ENCODE peak calls at places on chromosomes 12 and 14, in eight cellular contexts. One of them, this sample, is unnamed.

GRCh38 chr14:86221755-86222154 is 691.8 kb downstream of the FLRT2 start:
- DNase-seq in effector memory CD8-positive, alpha-beta T cell: no peak
- DNase-seq in stimulated activated CD4-positive, alpha-beta T cell treated with anti-CD3 and anti-CD28 coated beads, Interleukin-4, amount 100 ng/mL, for 48 hours: no peak
- DNase-seq in hypothalamus: no peak
- DNase-seq in BE2C: peak
- DNase-seq in mucosa of descending colon: no peak
- DNase-seq in GM03348: no peak
- DNase-seq in activated CD4-positive, CD25-positive, alpha-beta regulatory T cell treated with anti-CD3 and anti-CD28 coated beads, Interleukin-2, amount 50 U/mL, for 72 hours: no peak
- DNase-seq in this sample: no peak

GRCh38 chr12:16568873-16569272 is 37.1 kb downstream of the LMO3 start:
- DNase-seq in GM03348: no peak
- DNase-seq in effector memory CD8-positive, alpha-beta T cell: no peak
- DNase-seq in stimulated activated CD4-positive, alpha-beta T cell treated with anti-CD3 and anti-CD28 coated beads, Interleukin-4, amount 100 ng/mL, for 48 hours: no peak
- DNase-seq in hypothalamus: no peak
- DNase-seq in BE2C: no peak
- DNase-seq in activated CD4-positive, CD25-positive, alpha-beta regulatory T cell treated with anti-CD3 and anti-CD28 coated beads, Interleukin-2, amount 50 U/mL, for 72 hours: no peak
- DNase-seq in mucosa of descending colon: no peak
- DNase-seq in this sample: no peak

GRCh38 chr14:71165650-71166049 is 258.4 kb downstream of the PCNX1 start:
- DNase-seq in effector memory CD8-positive, alpha-beta T cell: no peak
- DNase-seq in BE2C: no peak
- DNase-seq in GM03348: no peak
- DNase-seq in stimulated activated CD4-positive, alpha-beta T cell treated with anti-CD3 and anti-CD28 coated beads, Interleukin-4, amount 100 ng/mL, for 48 hours: no peak
- DNase-seq in activated CD4-positive, CD25-positive, alpha-beta regulatory T cell treated with anti-CD3 and anti-CD28 coated beads, Interleukin-2, amount 50 U/mL, for 72 hours: no peak
- DNase-seq in hypothalamus: no peak
- DNase-seq in mucosa of descending colon: no peak
- DNase-seq in this sample: no peak

GRCh38 chr12:29547844-29548243 is 50.4 kb upstream of the OVCH1 start:
- DNase-seq in hypothalamus: no peak
- DNase-seq in activated CD4-positive, CD25-positive, alpha-beta regulatory T cell treated with anti-CD3 and anti-CD28 coated beads, Interleukin-2, amount 50 U/mL, for 72 hours: no peak
- DNase-seq in effector memory CD8-positive, alpha-beta T cell: no peak
- DNase-seq in stimulated activated CD4-positive, alpha-beta T cell treated with anti-CD3 and anti-CD28 coated beads, Interleukin-4, amount 100 ng/mL, for 48 hours: no peak
- DNase-seq in GM03348: no peak
- DNase-seq in mucosa of descending colon: no peak
- DNase-seq in BE2C: no peak
- DNase-seq in this sample: no peak

GRCh38 chr12:104733717-104734175 is 224.3 kb downstream of the SLC41A2 start:
- DNase-seq in GM03348: no peak
- DNase-seq in stimulated activated CD4-positive, alpha-beta T cell treated with anti-CD3 and anti-CD28 coated beads, Interleukin-4, amount 100 ng/mL, for 48 hours: no peak
- DNase-seq in mucosa of descending colon: no peak
- DNase-seq in BE2C: no peak
- DNase-seq in activated CD4-positive, CD25-positive, alpha-beta regulatory T cell treated with anti-CD3 and anti-CD28 coated beads, Interleukin-2, amount 50 U/mL, for 72 hours: no peak
- DNase-seq in hypothalamus: no peak
- DNase-seq in effector memory CD8-positive, alpha-beta T cell: no peak
- DNase-seq in this sample: no peak

GRCh38 chr12:78192979-78193378 is 362.3 kb downstream of the NAV3 start:
- DNase-seq in GM03348: no peak
- DNase-seq in activated CD4-positive, CD25-positive, alpha-beta regulatory T cell treated with anti-CD3 and anti-CD28 coated beads, Interleukin-2, amount 50 U/mL, for 72 hours: no peak
- DNase-seq in BE2C: no peak
- DNase-seq in stimulated activated CD4-positive, alpha-beta T cell treated with anti-CD3 and anti-CD28 coated beads, Interleukin-4, amount 100 ng/mL, for 48 hours: no peak
- DNase-seq in effector memory CD8-positive, alpha-beta T cell: no peak
- DNase-seq in hypothalamus: no peak
- DNase-seq in mucosa of descending colon: no peak
- DNase-seq in this sample: no peak

GRCh38 chr14:57530571-57530970 is 36.9 kb upstream of the CCDC198 start:
- DNase-seq in mucosa of descending colon: no peak
- DNase-seq in effector memory CD8-positive, alpha-beta T cell: no peak
- DNase-seq in BE2C: no peak
- DNase-seq in hypothalamus: no peak
- DNase-seq in stimulated activated CD4-positive, alpha-beta T cell treated with anti-CD3 and anti-CD28 coated beads, Interleukin-4, amount 100 ng/mL, for 48 hours: no peak
- DNase-seq in GM03348: no peak
- DNase-seq in activated CD4-positive, CD25-positive, alpha-beta regulatory T cell treated with anti-CD3 and anti-CD28 coated beads, Interleukin-2, amount 50 U/mL, for 72 hours: no peak
- DNase-seq in this sample: no peak

GRCh38 chr12:82326905-82327503 is 31.2 kb downstream of the CCDC59 start:
- DNase-seq in hypothalamus: no peak
- DNase-seq in GM03348: peak
- DNase-seq in BE2C: no peak
- DNase-seq in mucosa of descending colon: no peak
- DNase-seq in stimulated activated CD4-positive, alpha-beta T cell treated with anti-CD3 and anti-CD28 coated beads, Interleukin-4, amount 100 ng/mL, for 48 hours: no peak
- DNase-seq in effector memory CD8-positive, alpha-beta T cell: no peak
- DNase-seq in activated CD4-positive, CD25-positive, alpha-beta regulatory T cell treated with anti-CD3 and anti-CD28 coated beads, Interleukin-2, amount 50 U/mL, for 72 hours: no peak
- DNase-seq in this sample: no peak

GRCh38 chr12:106109168-106109910 is 29.4 kb downstream of the NUAK1 start:
- DNase-seq in effector memory CD8-positive, alpha-beta T cell: no peak
- DNase-seq in GM03348: peak
- DNase-seq in mucosa of descending colon: no peak
- DNase-seq in hypothalamus: no peak
- DNase-seq in BE2C: no peak
- DNase-seq in activated CD4-positive, CD25-positive, alpha-beta regulatory T cell treated with anti-CD3 and anti-CD28 coated beads, Interleukin-2, amount 50 U/mL, for 72 hours: no peak
- DNase-seq in stimulated activated CD4-positive, alpha-beta T cell treated with anti-CD3 and anti-CD28 coated beads, Interleukin-4, amount 100 ng/mL, for 48 hours: no peak
- DNase-seq in this sample: no peak

GRCh38 chr14:91392623-91393303 is 24.9 kb downstream of the CCDC88C start:
- DNase-seq in stimulated activated CD4-positive, alpha-beta T cell treated with anti-CD3 and anti-CD28 coated beads, Interleukin-4, amount 100 ng/mL, for 48 hours: no peak
- DNase-seq in mucosa of descending colon: peak
- DNase-seq in effector memory CD8-positive, alpha-beta T cell: no peak
- DNase-seq in activated CD4-positive, CD25-positive, alpha-beta regulatory T cell treated with anti-CD3 and anti-CD28 coated beads, Interleukin-2, amount 50 U/mL, for 72 hours: no peak
- DNase-seq in BE2C: no peak
- DNase-seq in GM03348: no peak
- DNase-seq in hypothalamus: no peak
- DNase-seq in this sample: no peak

GRCh38 chr14:22420598-22421186 is 168.3 kb downstream of the DAD1 start:
- DNase-seq in effector memory CD8-positive, alpha-beta T cell: no peak
- DNase-seq in activated CD4-positive, CD25-positive, alpha-beta regulatory T cell treated with anti-CD3 and anti-CD28 coated beads, Interleukin-2, amount 50 U/mL, for 72 hours: no peak
- DNase-seq in stimulated activated CD4-positive, alpha-beta T cell treated with anti-CD3 and anti-CD28 coated beads, Interleukin-4, amount 100 ng/mL, for 48 hours: no peak
- DNase-seq in GM03348: no peak
- DNase-seq in BE2C: no peak
- DNase-seq in hypothalamus: no peak
- DNase-seq in mucosa of descending colon: no peak
- DNase-seq in this sample: no peak

GRCh38 chr12:128763395-128763794 is 60.4 kb downstream of the SLC15A4 start:
- DNase-seq in mucosa of descending colon: no peak
- DNase-seq in activated CD4-positive, CD25-positive, alpha-beta regulatory T cell treated with anti-CD3 and anti-CD28 coated beads, Interleukin-2, amount 50 U/mL, for 72 hours: no peak
- DNase-seq in GM03348: no peak
- DNase-seq in effector memory CD8-positive, alpha-beta T cell: peak
- DNase-seq in hypothalamus: no peak
- DNase-seq in stimulated activated CD4-positive, alpha-beta T cell treated with anti-CD3 and anti-CD28 coated beads, Interleukin-4, amount 100 ng/mL, for 48 hours: no peak
- DNase-seq in BE2C: no peak
- DNase-seq in this sample: no peak

GRCh38 chr12:121872546-121873223 is 14.0 kb upstream of the HPD start:
- DNase-seq in activated CD4-positive, CD25-positive, alpha-beta regulatory T cell treated with anti-CD3 and anti-CD28 coated beads, Interleukin-2, amount 50 U/mL, for 72 hours: no peak
- DNase-seq in BE2C: peak
- DNase-seq in effector memory CD8-positive, alpha-beta T cell: no peak
- DNase-seq in hypothalamus: no peak
- DNase-seq in GM03348: peak
- DNase-seq in mucosa of descending colon: peak
- DNase-seq in stimulated activated CD4-positive, alpha-beta T cell treated with anti-CD3 and anti-CD28 coated beads, Interleukin-4, amount 100 ng/mL, for 48 hours: no peak
- DNase-seq in this sample: no peak

GRCh38 chr14:25349269-25349668 is 299.3 kb upstream of the STXBP6 start:
- DNase-seq in GM03348: peak
- DNase-seq in BE2C: no peak
- DNase-seq in stimulated activated CD4-positive, alpha-beta T cell treated with anti-CD3 and anti-CD28 coated beads, Interleukin-4, amount 100 ng/mL, for 48 hours: no peak
- DNase-seq in effector memory CD8-positive, alpha-beta T cell: no peak
- DNase-seq in hypothalamus: no peak
- DNase-seq in activated CD4-positive, CD25-positive, alpha-beta regulatory T cell treated with anti-CD3 and anti-CD28 coated beads, Interleukin-2, amount 50 U/mL, for 72 hours: no peak
- DNase-seq in mucosa of descending colon: no peak
- DNase-seq in this sample: no peak

GRCh38 chr12:74429535-74429934 is 108.1 kb upstream of the ATXN7L3B start:
- DNase-seq in GM03348: no peak
- DNase-seq in mucosa of descending colon: no peak
- DNase-seq in hypothalamus: no peak
- DNase-seq in BE2C: no peak
- DNase-seq in stimulated activated CD4-positive, alpha-beta T cell treated with anti-CD3 and anti-CD28 coated beads, Interleukin-4, amount 100 ng/mL, for 48 hours: no peak
- DNase-seq in effector memory CD8-positive, alpha-beta T cell: no peak
- DNase-seq in activated CD4-positive, CD25-positive, alpha-beta regulatory T cell treated with anti-CD3 and anti-CD28 coated beads, Interleukin-2, amount 50 U/mL, for 72 hours: no peak
- DNase-seq in this sample: no peak

GRCh38 chr12:123938679-123939480 is 33.8 kb downstream of the CCDC92 start:
- DNase-seq in GM03348: no peak
- DNase-seq in stimulated activated CD4-positive, alpha-beta T cell treated with anti-CD3 and anti-CD28 coated beads, Interleukin-4, amount 100 ng/mL, for 48 hours: no peak
- DNase-seq in BE2C: peak
- DNase-seq in effector memory CD8-positive, alpha-beta T cell: no peak
- DNase-seq in activated CD4-positive, CD25-positive, alpha-beta regulatory T cell treated with anti-CD3 and anti-CD28 coated beads, Interleukin-2, amount 50 U/mL, for 72 hours: no peak
- DNase-seq in mucosa of descending colon: no peak
- DNase-seq in hypothalamus: no peak
- DNase-seq in this sample: no peak

GRCh38 chr12:105253882-105254513 is 18.0 kb upstream of the APPL2 start:
- DNase-seq in BE2C: no peak
- DNase-seq in effector memory CD8-positive, alpha-beta T cell: no peak
- DNase-seq in mucosa of descending colon: no peak
- DNase-seq in stimulated activated CD4-positive, alpha-beta T cell treated with anti-CD3 and anti-CD28 coated beads, Interleukin-4, amount 100 ng/mL, for 48 hours: no peak
- DNase-seq in activated CD4-positive, CD25-positive, alpha-beta regulatory T cell treated with anti-CD3 and anti-CD28 coated beads, Interleukin-2, amount 50 U/mL, for 72 hours: no peak
- DNase-seq in hypothalamus: no peak
- DNase-seq in GM03348: peak
- DNase-seq in this sample: no peak

GRCh38 chr12:50110762-50111416 is 1.1 kb upstream of the COX14 start:
- DNase-seq in hypothalamus: peak
- DNase-seq in effector memory CD8-positive, alpha-beta T cell: no peak
- DNase-seq in GM03348: peak
- DNase-seq in mucosa of descending colon: peak
- DNase-seq in activated CD4-positive, CD25-positive, alpha-beta regulatory T cell treated with anti-CD3 and anti-CD28 coated beads, Interleukin-2, amount 50 U/mL, for 72 hours: peak
- DNase-seq in BE2C: peak
- DNase-seq in stimulated activated CD4-positive, alpha-beta T cell treated with anti-CD3 and anti-CD28 coated beads, Interleukin-4, amount 100 ng/mL, for 48 hours: no peak
- DNase-seq in this sample: peak

GRCh38 chr12:48998497-48999353 is 450 bp downstream of the DDN start:
- DNase-seq in GM03348: no peak
- DNase-seq in mucosa of descending colon: peak
- DNase-seq in activated CD4-positive, CD25-positive, alpha-beta regulatory T cell treated with anti-CD3 and anti-CD28 coated beads, Interleukin-2, amount 50 U/mL, for 72 hours: no peak
- DNase-seq in stimulated activated CD4-positive, alpha-beta T cell treated with anti-CD3 and anti-CD28 coated beads, Interleukin-4, amount 100 ng/mL, for 48 hours: no peak
- DNase-seq in hypothalamus: no peak
- DNase-seq in effector memory CD8-positive, alpha-beta T cell: no peak
- DNase-seq in BE2C: no peak
- DNase-seq in this sample: no peak

GRCh38 chr12:128009108-128009507 is 257.9 kb upstream of the TMEM132C start:
- DNase-seq in GM03348: no peak
- DNase-seq in effector memory CD8-positive, alpha-beta T cell: no peak
- DNase-seq in stimulated activated CD4-positive, alpha-beta T cell treated with anti-CD3 and anti-CD28 coated beads, Interleukin-4, amount 100 ng/mL, for 48 hours: no peak
- DNase-seq in mucosa of descending colon: no peak
- DNase-seq in BE2C: no peak
- DNase-seq in activated CD4-positive, CD25-positive, alpha-beta regulatory T cell treated with anti-CD3 and anti-CD28 coated beads, Interleukin-2, amount 50 U/mL, for 72 hours: no peak
- DNase-seq in hypothalamus: no peak
- DNase-seq in this sample: no peak

GRCh38 chr12:33012226-33012625 is 115.6 kb upstream of the PKP2 start:
- DNase-seq in GM03348: no peak
- DNase-seq in BE2C: no peak
- DNase-seq in activated CD4-positive, CD25-positive, alpha-beta regulatory T cell treated with anti-CD3 and anti-CD28 coated beads, Interleukin-2, amount 50 U/mL, for 72 hours: no peak
- DNase-seq in hypothalamus: no peak
- DNase-seq in mucosa of descending colon: no peak
- DNase-seq in effector memory CD8-positive, alpha-beta T cell: no peak
- DNase-seq in stimulated activated CD4-positive, alpha-beta T cell treated with anti-CD3 and anti-CD28 coated beads, Interleukin-4, amount 100 ng/mL, for 48 hours: no peak
- DNase-seq in this sample: no peak

GRCh38 chr12:68118096-68118755 is 41.3 kb downstream of the IFNG start:
- DNase-seq in GM03348: no peak
- DNase-seq in activated CD4-positive, CD25-positive, alpha-beta regulatory T cell treated with anti-CD3 and anti-CD28 coated beads, Interleukin-2, amount 50 U/mL, for 72 hours: no peak
- DNase-seq in hypothalamus: no peak
- DNase-seq in effector memory CD8-positive, alpha-beta T cell: no peak
- DNase-seq in stimulated activated CD4-positive, alpha-beta T cell treated with anti-CD3 and anti-CD28 coated beads, Interleukin-4, amount 100 ng/mL, for 48 hours: no peak
- DNase-seq in BE2C: no peak
- DNase-seq in mucosa of descending colon: no peak
- DNase-seq in this sample: no peak

GRCh38 chr14:64721391-64721791 is 17.2 kb downstream of the PLEKHG3 start:
- DNase-seq in mucosa of descending colon: peak
- DNase-seq in effector memory CD8-positive, alpha-beta T cell: no peak
- DNase-seq in activated CD4-positive, CD25-positive, alpha-beta regulatory T cell treated with anti-CD3 and anti-CD28 coated beads, Interleukin-2, amount 50 U/mL, for 72 hours: no peak
- DNase-seq in stimulated activated CD4-positive, alpha-beta T cell treated with anti-CD3 and anti-CD28 coated beads, Interleukin-4, amount 100 ng/mL, for 48 hours: no peak
- DNase-seq in hypothalamus: no peak
- DNase-seq in GM03348: peak
- DNase-seq in BE2C: no peak
- DNase-seq in this sample: no peak

GRCh38 chr14:100109594-100109955 is 44.4 kb downstream of the EVL start:
- DNase-seq in activated CD4-positive, CD25-positive, alpha-beta regulatory T cell treated with anti-CD3 and anti-CD28 coated beads, Interleukin-2, amount 50 U/mL, for 72 hours: no peak
- DNase-seq in mucosa of descending colon: no peak
- DNase-seq in stimulated activated CD4-positive, alpha-beta T cell treated with anti-CD3 and anti-CD28 coated beads, Interleukin-4, amount 100 ng/mL, for 48 hours: no peak
- DNase-seq in GM03348: no peak
- DNase-seq in BE2C: no peak
- DNase-seq in effector memory CD8-positive, alpha-beta T cell: no peak
- DNase-seq in hypothalamus: no peak
- DNase-seq in this sample: no peak

GRCh38 chr14:69242311-69243224 is 17.4 kb upstream of the GALNT16 start:
- DNase-seq in effector memory CD8-positive, alpha-beta T cell: peak
- DNase-seq in stimulated activated CD4-positive, alpha-beta T cell treated with anti-CD3 and anti-CD28 coated beads, Interleukin-4, amount 100 ng/mL, for 48 hours: no peak
- DNase-seq in mucosa of descending colon: no peak
- DNase-seq in GM03348: peak
- DNase-seq in hypothalamus: no peak
- DNase-seq in activated CD4-positive, CD25-positive, alpha-beta regulatory T cell treated with anti-CD3 and anti-CD28 coated beads, Interleukin-2, amount 50 U/mL, for 72 hours: no peak
- DNase-seq in BE2C: peak
- DNase-seq in this sample: no peak

GRCh38 chr14:63249112-63249511 is 44.9 kb downstream of the RHOJ start:
- DNase-seq in activated CD4-positive, CD25-positive, alpha-beta regulatory T cell treated with anti-CD3 and anti-CD28 coated beads, Interleukin-2, amount 50 U/mL, for 72 hours: no peak
- DNase-seq in GM03348: peak
- DNase-seq in BE2C: no peak
- DNase-seq in effector memory CD8-positive, alpha-beta T cell: no peak
- DNase-seq in hypothalamus: no peak
- DNase-seq in mucosa of descending colon: no peak
- DNase-seq in stimulated activated CD4-positive, alpha-beta T cell treated with anti-CD3 and anti-CD28 coated beads, Interleukin-4, amount 100 ng/mL, for 48 hours: no peak
- DNase-seq in this sample: no peak

GRCh38 chr12:124352839-124353238 is 57.9 kb downstream of the RFLNA start:
- DNase-seq in hypothalamus: no peak
- DNase-seq in BE2C: peak
- DNase-seq in GM03348: no peak
- DNase-seq in mucosa of descending colon: peak
- DNase-seq in stimulated activated CD4-positive, alpha-beta T cell treated with anti-CD3 and anti-CD28 coated beads, Interleukin-4, amount 100 ng/mL, for 48 hours: no peak
- DNase-seq in effector memory CD8-positive, alpha-beta T cell: no peak
- DNase-seq in activated CD4-positive, CD25-positive, alpha-beta regulatory T cell treated with anti-CD3 and anti-CD28 coated beads, Interleukin-2, amount 50 U/mL, for 72 hours: no peak
- DNase-seq in this sample: no peak